ENCODE peak calls at places on chromosomes 5 and 9, in four cellular contexts. One of them, this sample, is unnamed.

GRCh38 chr9:135726138-135726853 is 24.3 kb downstream of the KCNT1 start:
- DNase-seq in ovary: no peak
- DNase-seq in A673: no peak
- DNase-seq in pancreas: no peak
- DNase-seq in this sample: no peak

GRCh38 chr5:156888520-156888919 is 38.4 kb downstream of the PPP1R2B start:
- DNase-seq in ovary: no peak
- DNase-seq in A673: no peak
- DNase-seq in pancreas: no peak
- DNase-seq in this sample: no peak

GRCh38 chr5:72106922-72107873 is at the start of gene MAP1B:
- DNase-seq in ovary: peak
- DNase-seq in A673: peak
- DNase-seq in pancreas: peak
- DNase-seq in this sample: peak

GRCh38 chr5:177103523-177104253 is 17.0 kb downstream of the FGFR4 start:
- DNase-seq in ovary: no peak
- DNase-seq in A673: no peak
- DNase-seq in pancreas: no peak
- DNase-seq in this sample: no peak

GRCh38 chr9:114452219-114453169 is 52.8 kb downstream of the WHRN start:
- DNase-seq in ovary: no peak
- DNase-seq in A673: no peak
- DNase-seq in pancreas: no peak
- DNase-seq in this sample: no peak

GRCh38 chr9:20683351-20684034 is 566 bp upstream of the FOCAD start:
- DNase-seq in ovary: peak
- DNase-seq in A673: peak
- DNase-seq in pancreas: no peak
- DNase-seq in this sample: peak

GRCh38 chr5:50969207-50970145 is 303.0 kb downstream of the PARP8 start:
- DNase-seq in ovary: no peak
- DNase-seq in A673: peak
- DNase-seq in pancreas: peak
- DNase-seq in this sample: no peak

GRCh38 chr5:61809651-61810050 is 477.6 kb downstream of the ZSWIM6 start:
- DNase-seq in ovary: no peak
- DNase-seq in A673: no peak
- DNase-seq in pancreas: peak
- DNase-seq in this sample: peak

GRCh38 chr9:124011460-124012301 is at the start of gene LHX2:
- DNase-seq in ovary: no peak
- DNase-seq in A673: peak
- DNase-seq in pancreas: peak
- DNase-seq in this sample: peak

GRCh38 chr9:98866435-98867108 is 59.1 kb downstream of the GALNT12 start:
- DNase-seq in ovary: no peak
- DNase-seq in A673: no peak
- DNase-seq in pancreas: no peak
- DNase-seq in this sample: no peak

GRCh38 chr9:136197930-136198604 is 6.9 kb downstream of the LHX3 start:
- DNase-seq in ovary: no peak
- DNase-seq in A673: no peak
- DNase-seq in pancreas: peak
- DNase-seq in this sample: no peak

GRCh38 chr5:138700581-138701362 is 52.5 kb upstream of the CTNNA1 start:
- DNase-seq in ovary: no peak
- DNase-seq in A673: no peak
- DNase-seq in pancreas: no peak
- DNase-seq in this sample: no peak

GRCh38 chr9:26172301-26172700 is 494.1 kb upstream of the TUSC1 start:
- DNase-seq in ovary: no peak
- DNase-seq in A673: no peak
- DNase-seq in pancreas: no peak
- DNase-seq in this sample: no peak

GRCh38 chr5:148972396-148972795 is 90.5 kb downstream of the SH3TC2 start:
- DNase-seq in ovary: no peak
- DNase-seq in A673: no peak
- DNase-seq in pancreas: no peak
- DNase-seq in this sample: no peak
- H3K27ac ChIP-seq in ovary: no peak
- H3K27ac ChIP-seq in A673: no peak
- H3K27ac ChIP-seq in pancreas: no peak
- H3K27ac ChIP-seq in this sample: peak

GRCh38 chr5:65203746-65204145 is 278.0 kb downstream of the ADAMTS6 start:
- DNase-seq in ovary: no peak
- DNase-seq in A673: no peak
- DNase-seq in pancreas: no peak
- DNase-seq in this sample: no peak
- H3K27ac ChIP-seq in ovary: no peak
- H3K27ac ChIP-seq in A673: no peak
- H3K27ac ChIP-seq in pancreas: no peak
- H3K27ac ChIP-seq in this sample: no peak

GRCh38 chr5:175868996-175869638 is 2.3 kb upstream of the CPLX2 start:
- DNase-seq in ovary: no peak
- DNase-seq in A673: no peak
- DNase-seq in pancreas: no peak
- DNase-seq in this sample: no peak
- H3K27ac ChIP-seq in ovary: no peak
- H3K27ac ChIP-seq in A673: no peak
- H3K27ac ChIP-seq in pancreas: no peak
- H3K27ac ChIP-seq in this sample: no peak

GRCh38 chr5:136621743-136622142 is 256.4 kb upstream of the TRPC7 start:
- DNase-seq in ovary: no peak
- DNase-seq in A673: no peak
- DNase-seq in pancreas: no peak
- DNase-seq in this sample: no peak

GRCh38 chr5:136622737-136623136 is 257.4 kb upstream of the TRPC7 start:
- DNase-seq in ovary: no peak
- DNase-seq in A673: no peak
- DNase-seq in pancreas: no peak
- DNase-seq in this sample: no peak

GRCh38 chr5:136615251-136615650 is 249.9 kb upstream of the TRPC7 start:
- DNase-seq in ovary: no peak
- DNase-seq in A673: no peak
- DNase-seq in pancreas: no peak
- DNase-seq in this sample: no peak

GRCh38 chr5:136619556-136619955 is 254.2 kb upstream of the TRPC7 start:
- DNase-seq in ovary: no peak
- DNase-seq in A673: no peak
- DNase-seq in pancreas: no peak
- DNase-seq in this sample: no peak

DNA sequence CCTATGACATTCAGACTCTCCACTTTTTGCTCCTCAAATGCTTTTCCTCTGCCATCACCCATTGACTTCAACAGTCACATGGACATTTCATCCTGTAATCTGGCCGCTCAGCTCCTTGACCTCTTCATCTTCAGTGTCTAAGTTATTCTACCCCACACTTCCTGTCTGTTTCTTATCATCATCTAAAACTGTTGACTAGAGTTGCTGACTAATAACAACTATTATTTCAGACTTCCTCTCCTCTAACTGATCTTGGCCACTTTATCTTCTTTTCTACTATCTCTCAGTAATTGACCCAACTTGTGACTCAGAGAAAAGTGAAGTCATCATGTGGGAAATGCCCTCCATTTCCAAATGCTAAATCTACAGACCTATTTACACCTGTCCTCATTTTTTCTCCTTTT is 254.7 kb upstream of the TRPC7 start:
- DNase-seq in ovary: no peak
- DNase-seq in A673: no peak
- DNase-seq in pancreas: no peak
- DNase-seq in this sample: no peak
- H3K27ac ChIP-seq in ovary: no peak
- H3K27ac ChIP-seq in A673: no peak
- H3K27ac ChIP-seq in pancreas: no peak
- H3K27ac ChIP-seq in this sample: no peak